ENCODE peak calls at places on chromosomes 1 and 21, in nine cellular contexts. P is GF-D8, L is stomach, K is skeletal muscle cell, R is GM12891, Y is MM.1S, F is WTC11, J is GM06990, D is EH. C is an unnamed sample.

GRCh38 chr1:79749607-79750006 is 743.1 kb upstream of the ADGRL4 start:
- DNase-seq in Y (no peak), P (no peak), R (no peak), J (no peak), L (no peak), K (no peak), F (no peak), D (peak), C (no peak)

GRCh38 chr1:197998110-197998509 is 80.9 kb downstream of the LHX9 start:
- DNase-seq in Y (no peak), J (no peak), D (no peak), K (no peak), F (peak), P (no peak), L (no peak), R (no peak), C (no peak)

GRCh38 chr1:115062542-115063004 is 26.7 kb downstream of the TSPAN2 start:
- DNase-seq in P (peak), D (peak), J (peak), R (no peak), L (peak), Y (peak), F (no peak), K (no peak), C (peak)

GRCh38 chr1:227824204-227824603 is 8.7 kb downstream of the PRSS38 start:
- DNase-seq in J (no peak), P (no peak), F (no peak), Y (no peak), K (no peak), R (no peak), L (no peak), D (no peak), C (no peak)

GRCh38 chr1:176858421-176858916 is 306.0 kb downstream of the ASTN1 start:
- DNase-seq in K (no peak), P (no peak), F (no peak), R (no peak), Y (no peak), L (no peak), J (no peak), D (no peak), C (no peak)

GRCh38 chr1:9687120-9687875 is 35.8 kb downstream of the PIK3CD start:
- DNase-seq in J (peak), Y (peak), R (peak), K (no peak), D (peak), L (peak), F (peak), P (no peak), C (peak)

GRCh38 chr1:75083848-75084514 is 50.2 kb upstream of the LHX8 start:
- DNase-seq in F (no peak), P (no peak), J (no peak), K (no peak), D (peak), L (no peak), Y (no peak), R (no peak), C (peak)

GRCh38 chr1:32128479-32128878 is 20.6 kb downstream of the KPNA6 start:
- DNase-seq in J (no peak), L (no peak), R (no peak), D (no peak), P (peak), Y (no peak), K (no peak), F (no peak), C (no peak)

GRCh38 chr1:30283199-30283962 is 440.0 kb downstream of the MATN1 start:
- DNase-seq in L (no peak), R (no peak), Y (no peak), P (no peak), D (no peak), K (no peak), J (no peak), F (no peak), C (no peak)

GRCh38 chr21:36274128-36274527 is 45.9 kb upstream of the MORC3 start:
- DNase-seq in Y (no peak), L (no peak), K (no peak), R (no peak), P (no peak), D (no peak), F (no peak), J (no peak), C (no peak)

GRCh38 chr1:56065729-56066128 is 513.6 kb downstream of the PLPP3 start:
- DNase-seq in D (peak), L (no peak), F (no peak), K (no peak), J (no peak), Y (no peak), P (no peak), R (no peak), C (no peak)

GRCh38 chr1:156836041-156836654 is 19.5 kb upstream of the SH2D2A start:
- DNase-seq in K (no peak), R (no peak), Y (no peak), F (no peak), D (no peak), L (no peak), J (peak), P (no peak), C (no peak)

GRCh38 chr1:154784924-154785531 is 85.1 kb downstream of the KCNN3 start:
- DNase-seq in L (peak), F (no peak), P (no peak), K (no peak), J (peak), D (no peak), R (peak), Y (peak), C (no peak)

GRCh38 chr21:44926364-44927101 is 5.8 kb upstream of the ITGB2 start:
- DNase-seq in P (peak), Y (no peak), R (no peak), K (peak), J (no peak), L (no peak), D (no peak), F (no peak), C (no peak)

GRCh38 chr21:35509004-35509704 is 460.1 kb upstream of the RUNX1 start:
- DNase-seq in K (no peak), J (no peak), L (no peak), R (no peak), F (no peak), Y (no peak), P (peak), D (peak), C (no peak)

GRCh38 chr1:9069324-9070100 is at the start of gene SLC2A5:
- DNase-seq in Y (peak), F (no peak), K (no peak), J (peak), P (peak), L (no peak), R (peak), D (no peak), C (peak)

GRCh38 chr1:157932082-157932481 is 61.4 kb upstream of the KIRREL1 start:
- DNase-seq in K (peak), F (no peak), D (peak), J (no peak), L (no peak), P (no peak), R (no peak), Y (no peak), C (no peak)

GRCh38 chr1:46275030-46275337 is 27.4 kb downstream of the RAD54L start:
- DNase-seq in Y (no peak), L (no peak), P (no peak), K (no peak), D (no peak), J (no peak), F (no peak), R (no peak), C (no peak)

GRCh38 chr1:234864116-234864515 is 254.1 kb upstream of the IRF2BP2 start:
- DNase-seq in K (no peak), Y (no peak), P (no peak), R (no peak), F (no peak), L (no peak), J (no peak), D (no peak), C (no peak)

GRCh38 chr1:205298191-205298994 is 23.2 kb downstream of the NUAK2 start:
- DNase-seq in F (peak), D (peak), L (no peak), J (no peak), K (peak), Y (no peak), R (no peak), P (no peak), C (peak)

GRCh38 chr1:9689971-9690381 is 38.4 kb downstream of the PIK3CD start:
- DNase-seq in D (peak), J (no peak), L (peak), P (no peak), K (no peak), F (peak), R (no peak), Y (no peak), C (peak)

GRCh38 chr1:217661407-217661806 is 30.3 kb downstream of the SPATA17 start:
- DNase-seq in L (no peak), J (no peak), K (no peak), Y (no peak), P (no peak), R (no peak), F (no peak), D (no peak), C (no peak)

GRCh38 chr1:200673952-200674823 is 4.5 kb upstream of the DDX59 start:
- DNase-seq in L (no peak), P (no peak), J (no peak), K (peak), F (no peak), D (peak), Y (no peak), R (no peak), C (no peak)

GRCh38 chr1:36207339-36207738 is 16.9 kb upstream of the THRAP3 start:
- DNase-seq in J (no peak), D (peak), K (peak), L (peak), F (peak), R (peak), Y (peak), P (no peak), C (peak)

GRCh38 chr1:48878191-48878940 is 101.7 kb upstream of the BEND5 start:
- DNase-seq in D (peak), J (no peak), P (no peak), K (peak), L (no peak), R (no peak), F (no peak), Y (no peak), C (peak)

GRCh38 chr1:6012529-6013318 is 20.5 kb upstream of the NPHP4 start:
- DNase-seq in K (no peak), P (no peak), L (no peak), Y (no peak), D (no peak), R (no peak), F (no peak), J (no peak), C (no peak)

GRCh38 chr21:37088196-37088595 is 15.1 kb downstream of the TTC3 start:
- DNase-seq in L (no peak), Y (no peak), R (no peak), J (no peak), P (no peak), F (no peak), K (no peak), D (no peak), C (no peak)

GRCh38 chr1:246760426-246761347 is 36.5 kb downstream of the SCCPDH start:
- DNase-seq in J (no peak), R (no peak), D (no peak), P (no peak), L (no peak), F (no peak), K (no peak), Y (no peak), C (no peak)

GRCh38 chr1:66335859-66336640 is 197.9 kb upstream of the SGIP1 start:
- DNase-seq in K (no peak), F (no peak), Y (peak), P (peak), J (peak), D (peak), R (no peak), L (peak), C (no peak)

GRCh38 chr1:70003509-70003908 is 201.9 kb downstream of the LRRC40 start:
- DNase-seq in Y (no peak), K (no peak), R (no peak), P (no peak), F (no peak), L (no peak), J (no peak), D (peak), C (no peak)

GRCh38 chr1:5947071-5947821 is 45.0 kb downstream of the NPHP4 start:
- DNase-seq in P (no peak), D (no peak), R (no peak), K (no peak), F (no peak), Y (no peak), L (peak), J (no peak), C (no peak)

GRCh38 chr21:17250651-17251294 is 262.1 kb upstream of the CXADR start:
- DNase-seq in F (no peak), D (no peak), K (no peak), L (no peak), R (no peak), Y (no peak), P (no peak), J (no peak), C (peak)

GRCh38 chr1:165215676-165216075 is 140.8 kb downstream of the LMX1A start:
- DNase-seq in P (no peak), J (no peak), F (no peak), Y (no peak), K (no peak), L (no peak), R (no peak), D (no peak), C (no peak)